ENCODE peak calls at places on chromosomes 13 and 19, in five cellular contexts. R is cardiac muscle cell; G is activated CD8-positive, alpha-beta T cell treated with anti-CD3 and anti-CD28 coated beads for 36 hours; H is astrocyte; Z is transverse colon. K is an unnamed sample.

GRCh38 chr19:14333101-14333871 is 48.0 kb upstream of the ADGRE5 start:
- DNase-seq in R (peak; percentile 75), G (no peak), H (no peak), Z (peak; percentile 71), K (no peak)

GRCh38 chr19:17909017-17909732 is 23.6 kb upstream of the CCDC124 start:
- DNase-seq in R (no peak), G (no peak), H (no peak), Z (no peak), K (no peak)

GRCh38 chr13:98493035-98493401 is 83.9 kb downstream of the STK24 start:
- DNase-seq in R (no peak), G (no peak), H (no peak), Z (no peak), K (no peak)

GRCh38 chr19:30320916-30321315 is 51.3 kb upstream of the ZNF536 start:
- DNase-seq in R (no peak), G (no peak), H (no peak), Z (no peak), K (no peak)

GRCh38 chr19:43560687-43561086 is 14.6 kb downstream of the XRCC1 start:
- DNase-seq in R (no peak), G (peak; percentile 49), H (no peak), Z (no peak), K (no peak)

GRCh38 chr19:13104848-13105646 is 2.4 kb upstream of the LYL1 start:
- DNase-seq in R (no peak), G (peak; percentile 52), H (no peak), Z (no peak), K (no peak)

GRCh38 chr13:108993346-108993745 is 363.9 kb downstream of the MYO16 start:
- DNase-seq in R (peak; percentile 3), G (no peak), H (peak; percentile 23), Z (no peak), K (no peak)

GRCh38 chr19:42284641-42285341 is 15.7 kb downstream of the CIC start:
- DNase-seq in R (no peak), G (peak; percentile 45), H (no peak), Z (no peak), K (no peak)

GRCh38 chr13:109769275-109769674 is 17.1 kb downstream of the IRS2 start:
- DNase-seq in R (no peak), G (no peak), H (no peak), Z (no peak), K (no peak)

GRCh38 chr13:72651196-72651595 is 76.2 kb downstream of the MZT1 start:
- DNase-seq in R (no peak), G (no peak), H (no peak), Z (no peak), K (peak; percentile 23)

GRCh38 chr19:3618811-3619630 is 7.6 kb downstream of the CACTIN start:
- DNase-seq in R (no peak), G (no peak), H (no peak), Z (no peak), K (no peak)
- TF ChIP-seq CTCF in R (no peak), G (peak; percentile 30), H (no peak), Z (peak; percentile 14), K (no peak)

DNA sequence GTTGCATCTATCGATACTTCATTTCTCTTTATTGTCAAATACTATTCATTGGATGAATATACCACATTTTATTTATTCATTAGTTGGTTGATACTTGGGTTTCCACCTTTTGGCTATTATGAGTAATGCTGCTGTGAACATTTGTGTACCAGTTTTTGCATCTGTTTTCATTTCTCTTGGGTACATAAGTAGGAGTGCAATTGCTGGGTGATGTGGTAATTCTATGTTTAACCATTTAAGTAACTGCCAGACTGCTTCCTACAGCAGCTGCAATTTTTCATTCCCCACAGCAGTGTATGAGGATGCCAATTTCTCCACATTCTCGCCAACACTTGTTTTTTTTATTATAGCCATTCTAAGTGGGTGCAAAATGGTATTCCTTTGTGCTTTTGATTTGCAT is 2.6 kb downstream of the KCNJ14 start:
- DNase-seq in R (peak; percentile 38), G (no peak), H (no peak), Z (no peak), K (no peak)
- TF ChIP-seq CTCF in R (no peak), G (no peak), H (no peak), Z (no peak), K (no peak)

GRCh38 chr13:29524641-29525040 is 70.8 kb downstream of the SLC7A1 start:
- DNase-seq in R (no peak), G (no peak), H (no peak), Z (no peak), K (no peak)
- TF ChIP-seq CTCF in R (no peak), G (no peak), H (no peak), Z (no peak), K (no peak)

DNA sequence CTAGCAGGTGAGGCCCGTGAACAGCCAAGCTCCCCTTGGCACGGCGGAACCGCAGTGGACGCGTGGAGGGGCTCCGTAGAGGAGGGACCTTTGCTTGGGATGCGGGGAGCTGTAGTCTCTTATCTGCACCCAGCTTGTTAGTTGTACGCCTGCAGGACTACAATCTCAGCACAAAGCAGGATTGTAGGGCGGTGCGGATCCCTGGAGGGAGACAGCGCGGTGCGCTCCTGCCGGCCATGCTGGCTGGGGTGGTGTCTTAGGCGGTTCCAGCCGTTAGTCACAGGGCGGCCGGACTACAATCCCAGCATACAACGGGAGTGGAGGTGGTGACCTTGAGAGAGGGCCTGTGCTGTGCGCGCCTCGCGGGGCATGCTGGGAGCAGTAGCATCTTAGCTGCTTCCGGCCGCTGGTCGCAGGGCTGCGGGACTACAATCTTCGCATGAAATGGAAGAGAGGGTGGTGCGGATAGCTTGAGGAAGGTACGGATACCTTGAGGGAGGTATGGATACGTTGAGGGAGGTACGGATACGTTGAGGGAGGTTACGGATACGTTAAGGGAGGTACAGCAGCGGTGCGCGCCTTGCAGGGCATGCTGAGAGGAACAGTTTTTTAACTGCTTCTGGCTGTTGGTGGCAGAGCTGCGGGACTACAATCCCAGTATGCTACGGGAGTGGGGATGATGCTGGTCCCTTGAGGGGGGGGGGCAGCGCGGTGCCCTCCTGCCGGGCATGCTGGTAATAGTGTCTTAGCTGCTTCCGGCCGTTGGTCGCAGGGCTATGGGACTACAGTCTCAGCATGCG is 1419.1 kb downstream of the UQCRFS1 start:
- DNase-seq in R (peak; percentile 95), G (peak; percentile 96), H (peak; percentile 92), Z (peak; percentile 96), K (peak; percentile 96)
- TF ChIP-seq CTCF in R (no peak), G (no peak), H (no peak), Z (peak; percentile 34), K (no peak)

GRCh38 chr19:50264483-50265186 is 61.2 kb downstream of the MYH14 start:
- DNase-seq in R (no peak), G (no peak), H (no peak), Z (no peak), K (no peak)
- TF ChIP-seq CTCF in R (no peak), G (no peak), H (no peak), Z (no peak), K (no peak)

GRCh38 chr19:28700176-28700575 is 512.8 kb downstream of the UQCRFS1 start:
- DNase-seq in R (peak; percentile 18), G (no peak), H (no peak), Z (no peak), K (no peak)

GRCh38 chr19:28701491-28701890 is 511.5 kb downstream of the UQCRFS1 start:
- DNase-seq in R (no peak), G (no peak), H (peak; percentile 48), Z (no peak), K (no peak)

GRCh38 chr19:28706693-28707092 is 506.3 kb downstream of the UQCRFS1 start:
- DNase-seq in R (no peak), G (no peak), H (no peak), Z (no peak), K (no peak)

GRCh38 chr19:28703400-28703956 is 509.5 kb downstream of the UQCRFS1 start:
- DNase-seq in R (no peak), G (no peak), H (no peak), Z (no peak), K (no peak)

GRCh38 chr19:28705008-28705407 is 507.9 kb downstream of the UQCRFS1 start:
- DNase-seq in R (peak; percentile 88), G (no peak), H (peak; percentile 88), Z (no peak), K (no peak)
- TF ChIP-seq CTCF in R (peak; percentile 56), G (no peak), H (peak; percentile 77), Z (no peak), K (peak; percentile 2)

DNA sequence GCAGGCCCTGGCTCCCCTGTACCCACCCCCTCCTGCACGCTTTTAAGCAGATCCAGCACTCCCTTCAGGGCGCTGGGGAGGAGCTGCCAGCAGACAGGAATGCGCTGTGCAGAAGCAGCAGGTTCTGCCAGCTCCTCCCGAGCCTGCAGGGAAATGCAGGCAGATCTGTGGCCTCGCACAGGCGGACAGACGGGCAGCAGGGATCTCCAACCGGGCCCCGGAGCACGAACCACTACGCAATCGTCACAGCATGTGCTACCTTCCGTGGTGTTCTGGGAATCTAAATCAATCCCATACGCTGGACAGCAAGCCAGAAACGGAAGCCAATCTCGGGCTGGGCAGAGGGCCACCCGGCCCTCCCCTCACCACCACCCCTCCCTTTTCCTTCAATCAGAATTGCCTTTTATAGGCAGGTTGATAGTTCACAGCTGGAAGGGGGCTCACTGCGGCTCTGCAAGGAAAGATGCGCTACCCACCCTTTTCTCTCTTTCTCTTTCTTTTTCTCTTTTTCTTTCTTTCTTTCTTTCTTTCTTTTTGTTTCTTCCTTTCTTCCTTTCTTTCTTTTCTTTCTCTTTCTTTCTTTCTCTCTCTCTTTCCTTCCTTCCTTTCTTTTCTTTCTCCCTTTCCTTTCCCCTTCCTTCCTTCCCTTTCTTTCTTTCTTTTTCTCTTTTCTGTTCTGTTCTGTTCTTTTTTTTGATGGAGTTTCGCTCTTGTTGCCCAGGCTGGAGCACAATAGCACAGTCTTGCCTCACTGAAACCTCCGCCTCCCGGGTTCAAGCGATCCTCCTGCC is 99.9 kb downstream of the GNG7 start:
- DNase-seq in R (peak; percentile 97), G (no peak), H (peak; percentile 96), Z (peak; percentile 74), K (no peak)
- TF ChIP-seq CTCF in R (no peak), G (no peak), H (no peak), Z (no peak), K (no peak)

GRCh38 chr13:41905600-41906254 is 55.2 kb downstream of the VWA8 start:
- DNase-seq in R (peak; percentile 53), G (no peak), H (peak; percentile 22), Z (no peak), K (no peak)
- TF ChIP-seq CTCF in R (peak; percentile 62), G (peak; percentile 80), H (peak; percentile 54), Z (peak; percentile 64), K (no peak)

GRCh38 chr19:45876161-45876410 is 9.9 kb downstream of the IRF2BP1 start:
- DNase-seq in R (peak; percentile 25), G (peak; percentile 72), H (no peak), Z (no peak), K (no peak)

GRCh38 chr19:45878043-45878794 is 7.7 kb downstream of the IRF2BP1 start:
- DNase-seq in R (no peak), G (peak; percentile 56), H (no peak), Z (peak; percentile 81), K (no peak)

GRCh38 chr19:45879055-45879454 is 6.9 kb downstream of the IRF2BP1 start:
- DNase-seq in R (no peak), G (no peak), H (no peak), Z (no peak), K (no peak)

GRCh38 chr19:45874620-45874966 is 10.5 kb downstream of the FOXA3 start:
- DNase-seq in R (no peak), G (no peak), H (no peak), Z (no peak), K (no peak)

GRCh38 chr19:45876411-45877197 is 9.3 kb downstream of the IRF2BP1 start:
- DNase-seq in R (peak; percentile 75), G (no peak), H (peak; percentile 17), Z (peak; percentile 57), K (no peak)
- TF ChIP-seq CTCF in R (no peak), G (no peak), H (no peak), Z (no peak), K (no peak)

K was measured in WERI-Rb-1.